ENCODE peak calls at places on chromosomes 4 and X, in seven cellular contexts. Q is tibial nerve, N is lung, U is astrocyte of the spinal cord, A is GM23338, Y is AG04449, X is IMR-90. M is an unnamed sample.

GRCh38 chrX:118727686-118728339 is 407 bp downstream of the IL13RA1 start:
- DNase-seq in Q (no peak), U (peak), X (peak), Y (no peak), N (peak), A (no peak), M (no peak)

GRCh38 chr4:72525938-72526337 is 43.1 kb downstream of the ADAMTS3 start:
- DNase-seq in X (peak), N (peak), Y (no peak), A (no peak), Q (no peak), U (peak), M (no peak)

GRCh38 chrX:68681443-68681941 is 34.0 kb downstream of the STARD8 start:
- DNase-seq in X (peak), Q (no peak), U (peak), N (no peak), A (no peak), Y (peak), M (no peak)

GRCh38 chr4:83197555-83198235 is 83.2 kb upstream of the PLAC8 start:
- DNase-seq in Y (no peak), Q (no peak), A (peak), X (no peak), N (peak), U (no peak), M (no peak)

GRCh38 chrX:18351774-18352173 is 2.7 kb downstream of the SCML2 start:
- DNase-seq in U (no peak), A (no peak), X (no peak), Q (no peak), Y (no peak), N (no peak), M (no peak)

GRCh38 chr4:127210877-127211276 is 421.9 kb upstream of the INTU start:
- DNase-seq in N (no peak), A (no peak), Y (no peak), Q (no peak), X (no peak), U (no peak), M (no peak)

GRCh38 chrX:84156831-84157230 is 31.2 kb downstream of the RPS6KA6 start:
- DNase-seq in Q (no peak), A (no peak), U (no peak), N (no peak), Y (no peak), X (no peak), M (no peak)

GRCh38 chr4:158801066-158801465 is 32.2 kb downstream of the FNIP2 start:
- DNase-seq in Q (no peak), A (no peak), X (no peak), U (no peak), Y (no peak), N (no peak), M (no peak)

GRCh38 chr4:113555868-113556267 is 205.7 kb downstream of the CAMK2D start:
- DNase-seq in Q (no peak), U (no peak), Y (no peak), X (no peak), N (peak), A (no peak), M (no peak)

GRCh38 chr4:82005153-82005552 is 368.6 kb downstream of the HNRNPD start:
- DNase-seq in X (no peak), U (no peak), A (no peak), Y (no peak), Q (no peak), N (no peak), M (peak)

GRCh38 chr4:47207555-47207954 is 176.2 kb downstream of the GABRB1 start:
- DNase-seq in Y (no peak), X (no peak), Q (no peak), N (no peak), A (peak), U (no peak), M (no peak)

GRCh38 chrX:133812382-133812781 is 173.0 kb downstream of the GPC3 start:
- DNase-seq in A (no peak), Y (no peak), Q (no peak), U (no peak), X (no peak), N (no peak), M (no peak)

GRCh38 chr4:115950806-115951205 is 837.4 kb upstream of the NDST4 start:
- DNase-seq in Y (no peak), N (no peak), A (no peak), X (no peak), Q (no peak), U (no peak), M (no peak)

GRCh38 chr4:40334591-40335507 is at the start of gene CHRNA9:
- DNase-seq in U (no peak), A (peak), N (no peak), Y (no peak), Q (no peak), X (no peak), M (no peak)

GRCh38 chrX:23952984-23953907 is 45.4 kb downstream of the CXorf58 start:
- DNase-seq in X (no peak), Y (no peak), Q (peak), U (no peak), N (no peak), A (peak), M (no peak)

GRCh38 chr4:164383187-164384181 is 370.4 kb upstream of the SMIM31 start:
- DNase-seq in N (no peak), U (peak), A (peak), Q (peak), X (peak), Y (no peak), M (peak)

GRCh38 chr4:123116412-123116811 is 194.0 kb upstream of the NUDT6 start:
- DNase-seq in A (no peak), X (peak), U (peak), N (no peak), Y (no peak), Q (no peak), M (no peak)

GRCh38 chrX:78527263-78527662 is 131.9 kb downstream of the RTL3 start:
- DNase-seq in Y (no peak), N (no peak), Q (no peak), U (peak), X (peak), A (no peak), M (peak)

GRCh38 chrX:86383681-86384540 is 235.7 kb downstream of the DACH2 start:
- DNase-seq in Y (no peak), N (no peak), Q (no peak), X (no peak), U (no peak), A (no peak), M (no peak)

GRCh38 chrX:129813662-129814061 is 30.0 kb downstream of the ZDHHC9 start:
- DNase-seq in Y (no peak), X (no peak), N (no peak), A (no peak), Q (no peak), U (no peak), M (no peak)

GRCh38 chr4:86218721-86219481 is 141.0 kb downstream of the MAPK10 start:
- DNase-seq in U (peak), N (peak), A (no peak), X (peak), Q (no peak), Y (no peak), M (peak)

GRCh38 chr4:656651-657337 is 17.3 kb downstream of the ATP5ME start:
- DNase-seq in N (no peak), Y (no peak), U (no peak), X (no peak), Q (no peak), A (no peak), M (no peak)

GRCh38 chrX:6708676-6709075 is 173.8 kb upstream of the VCX3A start:
- DNase-seq in U (no peak), X (no peak), A (no peak), Y (no peak), N (no peak), Q (no peak), M (peak)

GRCh38 chrX:19906293-19906692 is 18.9 kb upstream of the SH3KBP1 start:
- DNase-seq in Y (no peak), Q (no peak), U (no peak), N (no peak), A (no peak), X (no peak), M (no peak)

GRCh38 chr4:6696611-6697010 is 2.9 kb downstream of the S100P start:
- DNase-seq in A (no peak), N (no peak), U (no peak), Q (no peak), X (no peak), Y (no peak), M (peak)

GRCh38 chr4:176545886-176546285 is 226.1 kb downstream of the SPCS3 start:
- DNase-seq in A (no peak), N (no peak), X (peak), Y (no peak), U (peak), Q (no peak), M (no peak)

GRCh38 chr4:185512516-185512915 is 22.8 kb downstream of the PDLIM3 start:
- DNase-seq in A (no peak), U (peak), Y (peak), X (peak), Q (no peak), N (no peak), M (peak)

GRCh38 chr4:109701566-109702399 is 1.5 kb downstream of the CASP6 start:
- DNase-seq in X (no peak), A (peak), Y (no peak), U (no peak), Q (no peak), N (no peak), M (peak)

GRCh38 chrX:42519666-42520231 is 258.2 kb downstream of the PPP1R2C start:
- DNase-seq in X (peak), U (peak), N (no peak), Y (no peak), Q (no peak), A (no peak), M (peak)

GRCh38 chrX:129957241-129958099 is 25.0 kb upstream of the BCORL1 start:
- DNase-seq in A (peak), N (peak), Q (peak), X (peak), U (peak), Y (no peak), M (no peak)

GRCh38 chr4:146342600-146343192 is 128.4 kb downstream of the REELD1 start:
- DNase-seq in X (peak), U (peak), Q (peak), Y (no peak), N (no peak), A (peak), M (peak)

GRCh38 chrX:19625612-19626011 is 110.3 kb upstream of the MAP3K15 start:
- DNase-seq in U (no peak), N (no peak), Y (no peak), A (no peak), Q (no peak), X (no peak), M (peak)

GRCh38 chr4:44160776-44161377 is 287.7 kb downstream of the KCTD8 start:
- DNase-seq in Q (no peak), N (no peak), X (no peak), U (no peak), A (no peak), Y (no peak), M (no peak)

GRCh38 chr4:184801781-184802180 is 24.0 kb downstream of the ACSL1 start:
- DNase-seq in A (no peak), N (no peak), Y (no peak), Q (no peak), U (peak), X (peak), M (peak)

GRCh38 chr4:3411676-3412075 is 30.1 kb upstream of the HGFAC start:
- DNase-seq in Q (no peak), X (no peak), U (no peak), Y (no peak), A (no peak), N (no peak), M (no peak)

GRCh38 chr4:13328591-13328990 is 155.5 kb downstream of the RAB28 start:
- DNase-seq in N (no peak), A (no peak), U (no peak), Q (no peak), X (peak), Y (no peak), M (peak)

DNA sequence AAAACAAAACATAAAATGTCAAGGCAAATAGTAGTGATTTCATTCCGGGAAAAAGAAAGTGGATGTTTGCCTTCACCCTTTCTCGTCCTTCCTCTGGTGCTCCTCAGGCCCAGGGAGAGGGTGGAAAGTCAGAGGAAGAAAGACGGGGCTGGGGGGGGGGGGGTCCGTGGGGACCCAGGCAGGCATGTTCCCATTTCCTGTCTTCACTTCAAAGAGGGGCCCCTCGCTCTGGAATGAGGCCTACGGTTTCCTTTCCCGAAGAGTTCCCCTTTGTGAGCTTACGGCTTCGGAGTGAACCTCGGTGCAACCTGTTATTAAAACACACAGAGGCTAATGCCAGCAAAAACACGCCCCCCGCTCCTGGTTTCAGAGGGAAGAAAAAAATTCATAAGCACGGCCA is 40.0 kb downstream of the SHOX start:
- DNase-seq in N (no peak), X (no peak), U (no peak), A (peak), Q (no peak), Y (no peak), M (no peak)
- H3K4me3 ChIP-seq in N (no peak), X (no peak), U (no peak), A (no peak), Q (no peak), Y (no peak), M (no peak)

GRCh38 chrX:13470680-13470967 is 98.8 kb upstream of the EGFL6 start:
- DNase-seq in Q (no peak), Y (no peak), U (no peak), X (no peak), N (no peak), A (no peak), M (no peak)

GRCh38 chrX:13471269-13471668 is 98.1 kb upstream of the EGFL6 start:
- DNase-seq in Y (no peak), Q (no peak), A (no peak), U (no peak), X (no peak), N (no peak), M (no peak)

GRCh38 chrX:13473666-13474516 is 95.5 kb upstream of the EGFL6 start:
- DNase-seq in X (peak), N (no peak), Q (no peak), Y (no peak), U (peak), A (no peak), M (no peak)

GRCh38 chrX:13469963-13470679 is 99.3 kb upstream of the EGFL6 start:
- DNase-seq in Q (no peak), N (no peak), U (no peak), Y (no peak), X (peak), A (no peak), M (peak)

GRCh38 chrX:13472975-13473665 is 96.3 kb upstream of the EGFL6 start:
- DNase-seq in X (no peak), A (no peak), Y (no peak), N (no peak), U (no peak), Q (no peak), M (no peak)
- TF ChIP-seq CTCF in X (no peak), A (peak), Y (no peak), N (no peak), U (peak), Q (no peak), M (no peak)

DNA sequence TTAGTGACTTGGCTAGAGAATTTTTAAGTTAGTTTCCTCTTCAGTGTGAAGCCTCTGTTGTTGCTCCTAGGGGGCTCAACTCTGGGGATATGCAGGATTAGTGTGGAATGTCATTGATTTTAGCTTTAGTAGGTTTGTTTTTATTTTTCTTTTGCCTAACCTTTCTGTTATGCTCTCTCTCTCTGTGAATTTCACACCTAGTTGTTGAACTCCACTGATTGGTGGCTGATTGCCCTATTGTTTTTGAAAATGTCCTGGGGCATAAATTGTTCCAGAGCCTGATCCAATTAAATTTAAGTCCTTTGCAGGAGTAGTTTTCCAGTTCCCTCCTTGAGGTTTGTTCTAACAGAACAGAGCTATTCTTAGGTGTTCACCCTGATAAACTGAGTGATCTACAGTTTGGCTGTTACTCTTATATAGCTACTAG is 393.3 kb upstream of the CTSO start:
- DNase-seq in X (no peak), N (no peak), Q (no peak), A (peak), U (peak), Y (no peak), M (no peak)
- H3K4me3 ChIP-seq in X (no peak), N (no peak), Q (no peak), A (no peak), U (no peak), Y (no peak), M (no peak)

DNA sequence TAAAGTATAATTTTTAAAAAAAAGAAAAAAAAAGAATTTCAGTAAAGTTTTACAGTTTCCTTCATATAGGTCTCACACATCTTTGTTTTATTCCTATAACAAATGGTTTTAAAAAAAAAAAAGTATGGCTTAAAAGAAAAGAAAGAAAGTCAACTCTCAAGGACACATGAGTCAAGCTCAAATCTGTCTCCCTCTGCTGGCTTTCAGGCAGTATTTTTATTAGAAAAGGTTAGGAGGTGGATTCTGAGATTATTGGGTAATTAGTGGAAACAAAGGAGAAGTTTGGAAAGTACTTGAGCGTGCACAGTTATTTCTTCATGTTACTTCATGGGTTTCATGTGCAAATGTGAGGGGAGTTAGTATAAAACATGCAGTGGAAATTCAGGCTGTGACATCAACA is 36.6 kb upstream of the BTC start:
- DNase-seq in U (no peak), A (no peak), N (no peak), X (no peak), Y (no peak), Q (no peak), M (no peak)
- TF ChIP-seq CTCF in U (no peak), A (no peak), N (no peak), X (peak), Y (no peak), Q (no peak), M (peak)

M was measured in bronchial epithelial cell.